ENCODE peak calls at places on chromosomes 4 and X, in four cellular contexts. E is IMR-90, H is K562, C is GM12878. P is an unnamed sample.
A peak's percentile ranks its signal among the peaks of the same experiment; 100 is the strongest.

GRCh38 chrX:68363984-68364383 is 69.3 kb downstream of the OPHN1 start:
- DNase-seq in E (no peak), H (no peak), C (no peak), P (no peak)

GRCh38 chrX:24082446-24082845 is 27.7 kb downstream of the EIF2S3 start:
- DNase-seq in E (no peak), H (no peak), C (no peak), P (no peak)

GRCh38 chr4:77169496-77169895 is 12.5 kb downstream of the CCNG2 start:
- DNase-seq in E (peak; percentile 67), H (no peak), C (no peak), P (no peak)

GRCh38 chr4:89263265-89263664 is 44.3 kb downstream of the GPRIN3 start:
- DNase-seq in E (no peak), H (no peak), C (no peak), P (no peak)

GRCh38 chr4:78032446-78032845 is 24.7 kb upstream of the FRAS1 start:
- DNase-seq in E (no peak), H (no peak), C (no peak), P (no peak)

GRCh38 chr4:7347981-7348380 is 86.7 kb downstream of the PSAPL1 start:
- DNase-seq in E (peak; percentile 47), H (no peak), C (no peak), P (no peak)

GRCh38 chr4:15234585-15235126 is 193.2 kb upstream of the C1QTNF7 start:
- DNase-seq in E (peak; percentile 98), H (no peak), C (no peak), P (no peak)

GRCh38 chr4:150176559-150176958 is 98.3 kb downstream of the DCLK2 start:
- DNase-seq in E (peak; percentile 55), H (no peak), C (no peak), P (no peak)

GRCh38 chr4:176032454-176032853 is 33.2 kb upstream of the WDR17 start:
- DNase-seq in E (no peak), H (no peak), C (no peak), P (no peak)

GRCh38 chr4:25552580-25553271 is 102.9 kb upstream of the SLC34A2 start:
- DNase-seq in E (no peak), H (no peak), C (no peak), P (no peak)

GRCh38 chrX:13430136-13430827 is 110.4 kb upstream of the ATXN3L start:
- DNase-seq in E (peak; percentile 37), H (peak; percentile 10), C (no peak), P (no peak)

GRCh38 chr4:184262901-184263300 is 45.2 kb upstream of the ENPP6 start:
- DNase-seq in E (peak; percentile 53), H (no peak), C (no peak), P (no peak)

GRCh38 chr4:144817081-144817480 is 171.1 kb downstream of the HHIP start:
- DNase-seq in E (no peak), H (no peak), C (no peak), P (no peak)

GRCh38 chr4:118018381-118018780 is 15.9 kb upstream of the NDST3 start:
- DNase-seq in E (no peak), H (no peak), C (no peak), P (no peak)
- TF ChIP-seq CHD1 in E (no peak), H (no peak), C (no peak), P (no peak)

DNA sequence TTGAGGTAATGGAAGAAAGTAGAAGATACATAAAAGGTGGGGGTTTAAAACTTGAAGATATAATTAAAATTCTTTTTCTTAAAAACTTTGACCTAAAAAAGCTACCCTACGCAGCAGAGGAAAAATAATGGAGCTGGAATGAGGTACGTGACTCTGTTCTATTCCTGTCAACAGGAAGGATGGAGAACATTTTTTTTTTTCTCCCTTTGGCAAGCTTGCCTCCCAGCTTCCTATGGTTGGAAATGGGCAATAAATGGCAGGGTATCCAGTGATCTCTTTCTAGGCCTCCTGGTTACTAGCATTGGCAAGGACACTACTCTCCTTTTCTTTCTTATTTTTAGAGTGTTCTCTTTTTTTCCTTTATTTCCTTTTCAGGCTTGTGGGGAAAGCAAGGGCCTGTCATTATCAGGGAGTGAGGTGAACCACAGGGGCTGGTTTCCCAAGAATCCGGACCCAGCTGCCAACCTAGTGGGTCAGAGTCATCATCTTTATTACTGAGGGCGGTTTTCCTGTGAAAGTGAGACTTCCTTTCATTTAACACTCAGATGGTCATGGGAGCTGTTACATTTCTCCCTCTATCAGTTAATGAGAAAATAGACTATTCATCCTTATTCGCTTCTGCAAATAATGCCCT is 224.6 kb downstream of the SPRY1 start:
- DNase-seq in E (no peak), H (no peak), C (no peak), P (no peak)
- TF ChIP-seq CHD1 in E (no peak), H (no peak), C (no peak), P (no peak)

DNA sequence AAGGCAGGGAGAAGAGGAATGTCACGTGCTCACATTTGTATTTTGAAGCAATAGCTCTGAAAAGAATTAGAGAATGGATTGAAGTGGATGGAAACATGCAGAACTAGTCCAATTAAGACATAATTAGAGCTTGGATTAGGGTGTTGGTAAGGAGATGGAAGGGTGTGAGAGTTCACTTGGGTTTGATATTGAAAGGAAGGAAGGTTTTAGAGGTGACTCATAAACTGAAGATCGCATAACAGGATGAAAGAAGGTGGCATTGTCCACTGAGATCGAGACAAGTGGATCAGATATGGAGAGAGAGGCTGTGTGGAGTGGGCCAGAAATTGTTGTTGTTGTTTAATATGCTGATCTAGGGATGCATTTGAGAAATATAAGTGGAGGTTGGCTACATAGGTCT is 244.0 kb upstream of the SMIM31 start:
- DNase-seq in E (no peak), H (no peak), C (no peak), P (no peak)
- TF ChIP-seq CHD1 in E (no peak), H (no peak), C (no peak), P (no peak)

DNA sequence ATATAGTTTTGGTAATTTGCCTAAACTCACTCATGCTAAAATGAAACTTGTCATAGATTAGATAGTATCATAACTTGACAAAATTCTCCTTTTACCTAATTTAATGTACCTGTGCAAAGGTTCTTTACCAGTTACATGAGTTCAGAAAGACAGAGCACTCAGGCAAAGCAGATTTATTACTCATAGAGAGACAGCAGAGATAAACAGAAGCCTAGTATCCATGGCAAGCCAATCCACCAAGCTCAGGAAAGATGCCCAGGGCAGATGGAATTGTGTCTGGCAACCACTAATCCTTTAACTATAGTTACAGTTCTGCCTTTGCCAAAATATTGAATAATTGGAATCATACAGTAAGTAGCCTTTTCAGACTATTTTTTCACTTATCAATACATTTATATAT is 826.3 kb downstream of the TECRL start:
- DNase-seq in E (no peak), H (no peak), C (no peak), P (no peak)
- TF ChIP-seq CHD1 in E (no peak), H (no peak), C (no peak), P (no peak)

GRCh38 chr4:56671373-56671772 is 9.7 kb downstream of the HOPX start:
- DNase-seq in E (no peak), H (no peak), C (no peak), P (no peak)

GRCh38 chr4:56671860-56672259 is 9.2 kb downstream of the HOPX start:
- DNase-seq in E (no peak), H (no peak), C (no peak), P (no peak)

GRCh38 chr4:56668267-56668666 is 12.8 kb downstream of the HOPX start:
- DNase-seq in E (no peak), H (no peak), C (no peak), P (no peak)

GRCh38 chr4:56662782-56663468 is 18.2 kb downstream of the HOPX start:
- DNase-seq in E (no peak), H (no peak), C (no peak), P (no peak)

GRCh38 chr4:56666279-56666678 is 14.8 kb downstream of the HOPX start:
- DNase-seq in E (no peak), H (no peak), C (no peak), P (no peak)
- TF ChIP-seq CHD1 in E (no peak), H (no peak), C (no peak), P (no peak)

GRCh38 chr4:2964077-2964471 is 703 bp downstream of the GRK4 start:
- DNase-seq in E (no peak), H (peak; percentile 46), C (no peak), P (no peak)

GRCh38 chr4:2963185-2964076 is at the start of the genes GRK4 and NOP14:
- DNase-seq in E (peak; percentile 98), H (peak; percentile 90), C (peak; percentile 92), P (peak; percentile 93)

GRCh38 chr4:2962099-2962455 is 1.1 kb downstream of the NOP14 start:
- DNase-seq in E (no peak), H (no peak), C (no peak), P (no peak)

GRCh38 chr4:2961411-2962098 is 1.7 kb downstream of the NOP14 start:
- DNase-seq in E (no peak), H (no peak), C (no peak), P (no peak)

DNA sequence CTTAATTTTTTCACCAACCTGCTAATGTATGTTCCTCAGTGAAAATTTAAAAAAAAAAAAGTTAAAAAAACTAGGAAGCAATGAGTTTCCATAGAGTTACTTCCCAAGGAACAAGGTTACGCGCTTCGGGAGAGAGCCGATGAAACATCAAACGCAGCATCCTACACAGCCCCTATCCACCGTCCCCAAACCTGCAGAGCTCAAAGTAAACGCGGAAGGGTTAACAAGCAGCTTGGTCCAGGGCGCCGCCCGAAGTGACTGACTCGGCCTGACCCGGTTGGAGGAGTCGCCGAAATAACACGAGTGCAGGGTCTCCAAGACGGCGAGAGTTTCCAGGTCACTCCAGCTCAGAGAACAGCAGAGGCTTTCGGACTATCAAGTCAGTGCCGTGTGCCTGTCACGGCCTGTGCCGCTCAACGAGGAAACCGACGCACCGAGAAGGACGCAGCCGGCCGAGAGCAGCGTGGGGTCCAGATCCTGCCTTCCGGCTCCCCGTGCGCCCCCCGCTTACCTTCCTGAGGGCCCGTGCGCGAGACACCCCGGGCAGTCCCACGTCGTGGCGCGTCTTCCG is 507 bp downstream of the NOP14 start:
- DNase-seq in E (peak; percentile 38), H (no peak), C (no peak), P (no peak)
- TF ChIP-seq CHD1 in E (peak; percentile 52), H (no peak), C (no peak), P (no peak)

GRCh38 chr4:23269583-23269982 is 576.8 kb downstream of the GBA3 start:
- DNase-seq in E (no peak), H (no peak), C (no peak), P (no peak)

GRCh38 chr4:23266401-23266800 is 573.7 kb downstream of the GBA3 start:
- DNase-seq in E (no peak), H (no peak), C (no peak), P (no peak)

DNA sequence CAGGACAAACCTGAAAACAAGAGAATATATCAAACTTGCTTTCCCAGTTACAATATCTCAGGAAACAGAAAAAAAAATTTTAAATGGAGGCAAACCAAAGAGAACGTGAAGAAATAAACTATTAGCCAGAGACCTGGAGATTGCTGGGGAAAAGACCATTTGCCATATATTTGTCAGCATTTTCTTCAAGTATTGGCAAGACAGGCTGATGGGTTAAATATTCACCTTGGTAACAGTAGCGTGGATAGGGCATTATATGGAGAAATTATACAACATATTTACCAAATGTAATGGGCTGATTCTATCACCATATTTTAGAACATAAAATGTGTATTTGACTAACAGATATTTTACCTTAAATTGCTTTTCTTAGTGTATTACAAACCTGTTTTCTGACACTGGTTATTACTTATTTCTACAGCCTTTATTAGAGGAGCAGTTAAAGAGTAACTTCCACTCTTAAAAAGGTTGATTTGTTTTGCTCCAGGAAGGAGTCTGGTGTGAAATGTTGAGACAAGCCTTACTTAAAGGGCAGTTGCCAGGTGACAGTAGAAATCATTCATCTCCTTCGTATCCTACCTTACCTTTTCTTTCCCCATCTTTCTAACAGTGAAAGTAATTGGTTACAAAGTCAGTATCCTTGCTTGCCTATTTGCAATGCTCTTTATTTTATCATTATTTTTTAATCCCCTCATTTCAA is 575.5 kb downstream of the GBA3 start:
- DNase-seq in E (no peak), H (no peak), C (no peak), P (no peak)
- TF ChIP-seq CHD1 in E (no peak), H (no peak), C (no peak), P (no peak)

GRCh38 chrX:154411322-154411980 is at the start of gene TAFAZZIN:
- DNase-seq in E (peak; percentile 52), H (peak; percentile 77), C (no peak), P (peak; percentile 75)
- TF ChIP-seq CHD1 in E (no peak), H (no peak), C (no peak), P (no peak)

P was measured in H1.